ENCODE peak calls at places on chromosomes 16 and 17, in six cellular contexts. L is cardiac muscle cell, I is memory B cell, C is T-helper 2 cell, D is spleen, R is H9. T is an unnamed sample.

GRCh38 chr16:2842340-2843000 is 12.4 kb downstream of the ZG16B start:
- DNase-seq in L (peak), I (no peak), C (peak), D (peak), R (peak), T (no peak)

GRCh38 chr17:1787301-1787902 is 25.5 kb downstream of the SERPINF1 start:
- DNase-seq in L (peak), I (no peak), C (no peak), D (peak), R (no peak), T (peak)

GRCh38 chr16:10752843-10753523 is 9.3 kb downstream of the NUBP1 start:
- DNase-seq in L (no peak), I (peak), C (no peak), D (peak), R (no peak), T (peak)

GRCh38 chr17:12077773-12078172 is 57.1 kb downstream of the MAP2K4 start:
- DNase-seq in L (no peak), I (no peak), C (no peak), D (no peak), R (no peak), T (no peak)

GRCh38 chr17:35373532-35373983 is at the start of gene SLFN11:
- DNase-seq in L (peak), I (peak), C (peak), D (peak), R (peak), T (peak)

GRCh38 chr16:73210686-73211085 is 162.8 kb upstream of the ZFHX3 start:
- DNase-seq in L (no peak), I (no peak), C (no peak), D (no peak), R (no peak), T (no peak)

GRCh38 chr17:77133087-77133633 is 7.6 kb upstream of the SEC14L1 start:
- DNase-seq in L (no peak), I (no peak), C (no peak), D (no peak), R (no peak), T (no peak)

GRCh38 chr16:89364603-89365002 is 125.8 kb downstream of the ANKRD11 start:
- DNase-seq in L (peak), I (no peak), C (no peak), D (no peak), R (no peak), T (no peak)

GRCh38 chr17:68033636-68034451 is 1.7 kb upstream of the KPNA2 start:
- DNase-seq in L (peak), I (no peak), C (no peak), D (no peak), R (peak), T (no peak)

GRCh38 chr17:43530303-43531081 is 15.6 kb downstream of the ETV4 start:
- DNase-seq in L (peak), I (no peak), C (no peak), D (peak), R (peak), T (peak)

GRCh38 chr17:46092996-46093395 is 93.9 kb downstream of the STH start:
- DNase-seq in L (no peak), I (no peak), C (no peak), D (no peak), R (no peak), T (no peak)

GRCh38 chr17:43875476-43876147 is 28.6 kb downstream of the CD300LG start:
- DNase-seq in L (no peak), I (no peak), C (no peak), D (peak), R (no peak), T (no peak)

GRCh38 chr17:47301161-47301560 is 22.6 kb upstream of the EFCAB13 start:
- DNase-seq in L (no peak), I (no peak), C (no peak), D (no peak), R (no peak), T (no peak)

GRCh38 chr17:72351884-72352346 is 231.1 kb downstream of the SOX9 start:
- DNase-seq in L (no peak), I (no peak), C (no peak), D (no peak), R (peak), T (no peak)

GRCh38 chr16:64351116-64351515 is 770.7 kb downstream of the CDH11 start:
- DNase-seq in L (no peak), I (no peak), C (no peak), D (no peak), R (no peak), T (no peak)

GRCh38 chr17:62824290-62825135 is 16.4 kb upstream of the MARCHF10 start:
- DNase-seq in L (peak), I (no peak), C (no peak), D (no peak), R (peak), T (no peak)

GRCh38 chr16:75207831-75208230 is 870 bp upstream of the CTRB2 start:
- DNase-seq in L (no peak), I (no peak), C (no peak), D (no peak), R (no peak), T (no peak)